ENCODE peak calls at places on chromosomes 5 and 9, in five cellular contexts. E, A, N, O and Y are unnamed samples.

GRCh38 chr5:98938459-98938858 is 9.7 kb upstream of the CHD1 start:
- DNase-seq in E (no peak), O (peak; percentile 11), N (no peak), A (no peak), Y (no peak)

GRCh38 chr9:107638922-107639321 is 149.4 kb upstream of the KLF4 start:
- DNase-seq in N (peak; percentile 41), E (no peak), A (no peak), O (no peak), Y (no peak)

GRCh38 chr9:88460583-88461332 is 72.5 kb downstream of the SPIN1 start:
- DNase-seq in O (peak; percentile 30), N (no peak), E (no peak), A (no peak), Y (no peak)

GRCh38 chr5:66001952-66002351 is 75.6 kb downstream of the ERBIN start:
- DNase-seq in A (no peak), N (no peak), E (no peak), O (no peak), Y (no peak)

GRCh38 chr5:6732634-6733410 is 19.6 kb downstream of the TENT4A start:
- DNase-seq in O (no peak), E (peak; percentile 52), A (no peak), N (no peak), Y (no peak)

GRCh38 chr5:176497852-176498251 is 39.4 kb downstream of the RNF44 start:
- DNase-seq in E (no peak), O (no peak), N (no peak), A (no peak), Y (no peak)

GRCh38 chr5:135591277-135591676 is 12.5 kb upstream of the CXCL14 start:
- DNase-seq in E (no peak), N (no peak), A (no peak), O (no peak), Y (no peak)

GRCh38 chr5:108481355-108481931 is 99.5 kb upstream of the FBXL17 start:
- DNase-seq in O (peak; percentile 76), N (no peak), E (peak; percentile 19), A (peak; percentile 26), Y (peak; percentile 12)

GRCh38 chr5:2797981-2798380 is 46.5 kb upstream of the IRX2 start:
- DNase-seq in E (no peak), A (no peak), N (no peak), O (no peak), Y (no peak)

GRCh38 chr5:53035868-53036381 is 46.8 kb downstream of the ITGA2 start:
- DNase-seq in N (no peak), A (no peak), E (no peak), O (peak; percentile 70), Y (no peak)

GRCh38 chr5:116830079-116830478 is 255.5 kb upstream of the SEMA6A start:
- DNase-seq in N (no peak), O (no peak), A (no peak), E (no peak), Y (no peak)

GRCh38 chr9:121179930-121180681 is 21.6 kb downstream of the RAB14 start:
- DNase-seq in N (no peak), E (no peak), A (no peak), O (no peak), Y (no peak)

GRCh38 chr5:112820246-112820645 is 40.8 kb upstream of the SRP19 start:
- DNase-seq in N (no peak), A (no peak), O (no peak), E (no peak), Y (no peak)

GRCh38 chr9:76466299-76466605 is 7.3 kb downstream of the GCNT1 start:
- DNase-seq in E (no peak), N (no peak), O (no peak), A (no peak), Y (no peak)

GRCh38 chr9:76465442-76466298 is 6.7 kb downstream of the GCNT1 start:
- DNase-seq in E (no peak), A (no peak), N (no peak), O (no peak), Y (no peak)

GRCh38 chr9:76459691-76460635 is 981 bp downstream of the GCNT1 start:
- DNase-seq in E (peak; percentile 21), N (no peak), O (peak; percentile 78), A (peak; percentile 35), Y (no peak)

GRCh38 chr9:76464706-76465105 is 5.7 kb downstream of the GCNT1 start:
- DNase-seq in O (no peak), E (no peak), N (no peak), A (no peak), Y (no peak)

GRCh38 chr9:76463211-76463610 is 4.2 kb downstream of the GCNT1 start:
- DNase-seq in O (no peak), A (no peak), E (no peak), N (no peak), Y (no peak)
- H3K4me3 ChIP-seq in O (no peak overlapping the region), A (no peak overlapping the region), E (no peak overlapping the region), N (no peak overlapping the region), Y (no peak overlapping the region)

DNA sequence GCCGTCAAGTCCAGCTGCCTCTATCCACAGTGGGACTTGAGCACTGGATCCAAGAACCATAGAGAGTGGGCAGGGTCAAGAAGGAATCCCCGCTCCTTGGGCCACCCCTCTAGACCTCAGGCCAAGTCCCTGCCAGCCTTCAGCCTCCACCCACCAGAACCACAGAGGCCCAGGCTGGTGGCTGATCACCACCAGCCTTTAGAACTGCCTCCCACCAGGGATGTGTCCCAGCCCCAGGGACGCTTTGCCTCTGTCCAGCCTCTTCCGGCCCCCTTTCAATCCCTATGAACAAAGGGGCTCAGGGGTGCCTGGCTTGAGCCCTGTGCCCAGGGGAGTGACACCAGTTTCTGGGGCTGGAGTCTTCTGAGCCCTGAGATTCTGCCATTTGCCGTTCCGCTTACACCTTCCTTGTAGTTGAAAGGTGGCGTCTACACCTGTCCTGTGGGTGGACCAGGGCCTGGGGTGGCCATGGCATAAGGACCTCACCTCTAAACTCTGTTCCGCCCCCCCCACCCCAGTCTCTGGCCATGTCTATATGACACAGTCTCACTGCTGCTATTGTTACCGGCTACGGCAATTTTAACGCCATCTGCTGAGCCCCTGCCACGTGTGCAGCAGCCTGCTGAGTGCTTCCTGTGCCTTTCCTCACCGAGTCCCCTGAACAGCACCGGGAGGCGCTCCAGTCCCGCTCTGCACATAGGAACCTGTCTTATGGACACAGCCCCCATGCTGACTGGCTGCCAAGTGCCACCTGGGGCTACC is 35.7 kb upstream of the ORM1 start:
- DNase-seq in N (no peak), A (no peak), E (no peak), O (no peak), Y (no peak)
- TF ChIP-seq REST in N (no peak), A (no peak), E (no peak), O (no peak), Y (no peak)

GRCh38 chr9:35689351-35689600 is 449 bp downstream of the TPM2 start:
- DNase-seq in N (no peak), O (no peak), E (no peak), A (no peak), Y (no peak)
- H3K4me3 ChIP-seq in N (no peak overlapping the region), O (peak overlapping the region; percentile 94), E (peak overlapping the region; percentile 62), A (peak overlapping the region; percentile 83), Y (peak overlapping the region; percentile 71)

DNA sequence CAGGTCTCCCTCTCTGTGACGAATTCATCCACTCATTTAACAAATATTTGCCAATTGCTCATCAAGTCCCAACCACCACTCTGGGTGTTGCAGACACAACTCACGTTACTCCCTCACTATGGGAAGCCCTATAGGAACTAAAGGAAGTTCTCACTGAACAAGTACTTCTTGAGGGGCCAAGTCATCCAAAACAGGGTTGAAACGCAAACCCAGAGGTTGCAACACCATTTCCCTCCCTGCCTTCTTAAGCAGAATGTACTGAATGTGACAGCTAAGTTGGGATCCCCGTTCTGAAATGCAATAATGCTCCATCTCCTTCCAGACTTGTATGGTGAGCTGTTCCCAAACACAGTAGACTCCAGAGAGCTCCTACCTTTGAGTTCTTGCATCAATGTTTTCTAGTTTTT is 34.3 kb downstream of the EPB41L4B start:
- DNase-seq in E (no peak), N (no peak), O (no peak), A (no peak), Y (peak; percentile 73)
- TF ChIP-seq REST in E (no peak), N (no peak), O (no peak), A (no peak), Y (no peak)

GRCh38 chr5:79827159-79827562 is 137.5 kb downstream of the CMYA5 start:
- DNase-seq in O (no peak), E (no peak), A (no peak), N (no peak), Y (no peak)
- H3K4me3 ChIP-seq in O (no peak overlapping the region), E (no peak overlapping the region), A (no peak overlapping the region), N (no peak overlapping the region), Y (no peak overlapping the region)

GRCh38 chr5:179254638-179255271 is 90.5 kb downstream of the ADAMTS2 start:
- DNase-seq in N (no peak), O (no peak), A (no peak), E (no peak), Y (no peak)

GRCh38 chr5:179256229-179257189 is 88.8 kb downstream of the ADAMTS2 start:
- DNase-seq in A (no peak), N (no peak), O (no peak), E (peak; percentile 20), Y (no peak)

GRCh38 chr5:179257190-179257741 is 88.0 kb downstream of the ADAMTS2 start:
- DNase-seq in O (no peak), N (no peak), A (no peak), E (peak; percentile 19), Y (no peak)

GRCh38 chr5:179253730-179254129 is 91.5 kb downstream of the ADAMTS2 start:
- DNase-seq in N (no peak), A (no peak), E (no peak), O (no peak), Y (no peak)

DNA sequence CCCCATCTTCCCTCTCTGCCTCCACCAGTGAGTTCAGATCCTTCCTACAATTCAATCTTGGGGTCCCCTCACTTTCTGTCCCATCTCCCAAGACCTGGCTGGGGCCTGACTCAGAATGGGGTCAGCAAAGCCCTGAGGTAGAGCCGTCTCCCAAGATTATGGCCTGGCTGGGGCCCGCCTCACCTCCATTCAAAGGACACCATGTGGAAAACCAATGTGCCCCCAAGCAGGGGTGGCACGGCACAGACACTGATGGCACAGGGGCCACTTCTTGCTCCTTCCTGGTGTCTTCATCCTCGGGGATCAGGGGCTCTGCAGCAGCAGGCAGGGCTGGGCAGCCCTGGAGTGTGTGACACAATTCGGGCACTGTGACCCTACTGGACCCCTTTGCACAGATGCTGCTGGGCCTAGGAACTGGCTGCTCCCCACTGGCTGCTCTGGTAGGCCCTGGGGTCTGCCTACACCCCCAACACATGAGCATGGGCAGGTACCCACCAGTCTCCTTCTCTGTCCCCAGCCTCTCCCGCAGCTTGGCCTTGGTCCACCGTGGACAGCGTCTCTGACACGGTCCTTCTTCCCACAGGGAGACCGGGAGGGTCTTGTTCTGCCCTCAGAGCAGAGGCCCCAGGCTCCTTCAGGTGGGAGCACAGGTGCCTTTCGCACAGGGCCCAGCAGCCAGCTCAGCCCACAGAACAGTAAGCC is 89.6 kb downstream of the ADAMTS2 start:
- DNase-seq in A (no peak), E (no peak), O (no peak), N (no peak), Y (no peak)
- TF ChIP-seq REST in A (no peak), E (no peak), O (no peak), N (no peak), Y (no peak)

GRCh38 chr5:57348376-57348775 is 134.2 kb downstream of the ACTBL2 start:
- DNase-seq in O (no peak), A (no peak), E (no peak), N (no peak), Y (no peak)

GRCh38 chr5:57346336-57346735 is 136.3 kb downstream of the ACTBL2 start:
- DNase-seq in O (no peak), N (no peak), E (no peak), A (no peak), Y (no peak)

GRCh38 chr5:57349214-57349613 is 133.4 kb downstream of the ACTBL2 start:
- DNase-seq in N (no peak), A (no peak), E (no peak), O (no peak), Y (no peak)
- H3K4me3 ChIP-seq in N (no peak overlapping the region), A (no peak overlapping the region), E (no peak overlapping the region), O (no peak overlapping the region), Y (no peak overlapping the region)

GRCh38 chr5:19531374-19531952 is 456.5 kb downstream of the CDH18 start:
- DNase-seq in O (no peak), E (no peak), N (no peak), A (no peak), Y (peak; percentile 64)
- TF ChIP-seq REST in O (no peak), E (no peak), N (no peak), A (no peak), Y (no peak)